ENCODE peak calls at places on chromosomes 11 and 22, in four cellular contexts. Q, X, W and D are unnamed samples.

GRCh38 chr11:64268028-64268686 is 16.3 kb downstream of the BAD start:
- DNase-seq in Q (no peak), W (no peak), X (peak; percentile 57), D (peak; percentile 71)

GRCh38 chr11:88012456-88012855 is 162.8 kb downstream of the RAB38 start:
- DNase-seq in X (no peak), W (no peak), Q (no peak), D (no peak)

GRCh38 chr11:122563761-122564160 is 91.8 kb upstream of the UBASH3B start:
- DNase-seq in W (no peak), Q (no peak), X (no peak), D (no peak)

GRCh38 chr22:23591203-23591791 is 11.2 kb upstream of the IGLL1 start:
- DNase-seq in Q (peak; percentile 58), X (peak; percentile 79), W (peak; percentile 51), D (peak; percentile 64)

GRCh38 chr11:123434262-123434661 is 4.2 kb downstream of the GRAMD1B start:
- DNase-seq in X (peak; percentile 55), Q (peak; percentile 59), W (no peak), D (no peak)

GRCh38 chr22:47164514-47165337 is 402.3 kb downstream of the TBC1D22A start:
- DNase-seq in Q (no peak), X (no peak), W (no peak), D (no peak)

GRCh38 chr22:47626428-47627390 is 864.3 kb downstream of the TBC1D22A start:
- DNase-seq in Q (no peak), W (no peak), X (no peak), D (no peak)

GRCh38 chr11:2943711-2944118 is 14.5 kb upstream of the PHLDA2 start:
- DNase-seq in Q (peak; percentile 57), W (no peak), X (no peak), D (peak; percentile 70)

GRCh38 chr11:110196241-110196754 is 100.1 kb downstream of the RDX start:
- DNase-seq in W (peak; percentile 63), X (no peak), Q (peak; percentile 78), D (no peak)

GRCh38 chr11:94653561-94653960 is 86.4 kb downstream of the PIWIL4 start:
- DNase-seq in W (no peak), X (no peak), Q (no peak), D (no peak)

GRCh38 chr11:66369073-66369894 is 2.3 kb downstream of the SLC29A2 start:
- DNase-seq in X (no peak), W (no peak), Q (no peak), D (no peak)

GRCh38 chr22:50445880-50446707 is 28.7 kb downstream of the SBF1 start:
- DNase-seq in W (no peak), Q (no peak), X (no peak), D (no peak)

GRCh38 chr11:96137357-96137756 is 205.6 kb downstream of the MAML2 start:
- DNase-seq in W (no peak), X (no peak), Q (no peak), D (no peak)

GRCh38 chr11:8059030-8059429 is 22.0 kb upstream of the TUB start:
- DNase-seq in Q (no peak), X (no peak), W (no peak), D (no peak)

GRCh38 chr11:120337133-120337895 is 1.1 kb downstream of the ARHGEF12 start:
- DNase-seq in X (peak; percentile 66), W (no peak), Q (peak; percentile 45), D (peak; percentile 75)

GRCh38 chr11:44243633-44244343 is 66.2 kb downstream of the ALX4 start:
- DNase-seq in Q (peak; percentile 46), X (no peak), W (peak; percentile 71), D (no peak)

GRCh38 chr11:119323532-119324033 is 6.7 kb upstream of the MCAM start:
- DNase-seq in X (peak; percentile 81), Q (peak; percentile 72), W (peak; percentile 59), D (peak; percentile 76)

GRCh38 chr22:26610072-26610958 is 7.5 kb downstream of the CRYBB1 start:
- DNase-seq in W (peak; percentile 52), X (no peak), Q (peak; percentile 93), D (no peak)

GRCh38 chr11:96464695-96465307 is 75.0 kb downstream of the JRKL start:
- DNase-seq in W (peak; percentile 72), Q (peak; percentile 83), X (peak; percentile 72), D (no peak)

GRCh38 chr11:65442952-65443351 is 20.4 kb downstream of the NEAT1 start:
- DNase-seq in X (peak; percentile 75), Q (peak; percentile 59), W (no peak), D (no peak)

GRCh38 chr11:75270896-75271415 is 30.4 kb downstream of the TPBGL start:
- DNase-seq in Q (peak; percentile 47), X (no peak), W (peak; percentile 48), D (peak; percentile 22)

GRCh38 chr22:38080847-38081635 is 2.9 kb downstream of the SLC16A8 start:
- DNase-seq in X (no peak), W (no peak), Q (peak; percentile 67), D (peak; percentile 87)

GRCh38 chr11:118889796-118890195 is 6.1 kb downstream of the CXCR5 start:
- DNase-seq in Q (peak; percentile 94), X (no peak), W (no peak), D (peak; percentile 89)

GRCh38 chr11:65589444-65590239 is 6.0 kb downstream of the KCNK7 start:
- DNase-seq in W (no peak), X (no peak), Q (no peak), D (no peak)

GRCh38 chr11:92340839-92341238 is 116.2 kb downstream of the FAT3 start:
- DNase-seq in Q (peak; percentile 41), W (no peak), X (no peak), D (no peak)

GRCh38 chr11:122391049-122391448 is 264.5 kb upstream of the UBASH3B start:
- DNase-seq in Q (no peak), W (no peak), X (no peak), D (no peak)

GRCh38 chr11:14422052-14422813 is 63.2 kb upstream of the RRAS2 start:
- DNase-seq in X (no peak), Q (peak; percentile 100), W (peak; percentile 90), D (peak; percentile 91)

GRCh38 chr11:122101625-122102291 is 14.3 kb downstream of the BLID start:
- DNase-seq in Q (peak; percentile 89), X (no peak), W (peak; percentile 67), D (peak; percentile 82)

GRCh38 chr11:125591659-125592304 is 870 bp upstream of the STT3A start:
- DNase-seq in X (no peak), W (no peak), Q (peak; percentile 75), D (peak; percentile 67)

GRCh38 chr11:37905707-37906417 is 1307.8 kb upstream of the RAG2 start:
- DNase-seq in X (no peak), Q (no peak), W (no peak), D (no peak)